ENCODE peak calls at places on chromosome 4, in four cellular contexts. O is psoas muscle, J is lower lobe of right lung, C is OCI-LY7. P is an unnamed sample.

GRCh38 chr4:27154706-27155105 is 294.1 kb downstream of the STIM2 start:
- DNase-seq in C (no peak), J (no peak), O (no peak), P (no peak)

GRCh38 chr4:84855774-84856173 is 110.7 kb downstream of the WDFY3 start:
- DNase-seq in O (no peak), J (no peak), C (no peak), P (no peak)

GRCh38 chr4:40656221-40656863 is 26.7 kb upstream of the RBM47 start:
- DNase-seq in O (no peak), J (no peak), C (peak; percentile 84), P (no peak)

GRCh38 chr4:6974138-6974848 is 64.7 kb downstream of the TBC1D14 start:
- DNase-seq in O (peak; percentile 80), C (peak; percentile 83), J (peak; percentile 74), P (no peak)

GRCh38 chr4:87093443-87094123 is 126.8 kb downstream of the KLHL8 start:
- DNase-seq in C (peak; percentile 80), O (no peak), J (no peak), P (no peak)

GRCh38 chr4:2824329-2825183 is 19.1 kb upstream of the ADD1 start:
- DNase-seq in O (peak; percentile 9), J (peak; percentile 41), C (no peak), P (peak; percentile 73)

GRCh38 chr4:41957634-41958033 is 22.4 kb downstream of the TMEM33 start:
- DNase-seq in O (no peak), J (no peak), C (peak; percentile 63), P (no peak)

GRCh38 chr4:25667931-25668557 is 12.4 kb downstream of the SLC34A2 start:
- DNase-seq in O (no peak), J (no peak), C (no peak), P (no peak)

GRCh38 chr4:182141046-182141445 is 102.2 kb upstream of the TENM3 start:
- DNase-seq in O (peak; percentile 7), C (no peak), J (no peak), P (peak; percentile 64)

GRCh38 chr4:83922419-83922818 is 386.5 kb downstream of the GPAT3 start:
- DNase-seq in O (no peak), J (no peak), C (no peak), P (no peak)

GRCh38 chr4:107825072-107825789 is 499 bp downstream of the SGMS2 start:
- DNase-seq in C (no peak), O (no peak), J (peak; percentile 83), P (peak; percentile 87)

GRCh38 chr4:42397635-42398447 is 553 bp downstream of the SHISA3 start:
- DNase-seq in O (peak; percentile 24), J (no peak), C (peak; percentile 17), P (peak; percentile 87)

GRCh38 chr4:74997942-74998341 is 65.0 kb downstream of the PARM1 start:
- DNase-seq in J (no peak), C (no peak), O (no peak), P (no peak)

GRCh38 chr4:22237155-22237751 is 278.6 kb downstream of the ADGRA3 start:
- DNase-seq in C (no peak), J (peak; percentile 44), O (no peak), P (peak; percentile 69)

GRCh38 chr4:179836179-179837075 is 2394.2 kb upstream of the AGA start:
- DNase-seq in J (no peak), O (no peak), C (no peak), P (no peak)

GRCh38 chr4:6776920-6777635 is 5.4 kb upstream of the KIAA0232 start:
- DNase-seq in C (no peak), O (no peak), J (no peak), P (no peak)

GRCh38 chr4:41638806-41639205 is 100.8 kb downstream of the LIMCH1 start:
- DNase-seq in O (no peak), C (no peak), J (no peak), P (no peak)

GRCh38 chr4:182126567-182126966 is 116.6 kb upstream of the TENM3 start:
- DNase-seq in C (no peak), J (no peak), O (no peak), P (no peak)

GRCh38 chr4:112973897-112974296 is 75.6 kb upstream of the ANK2 start:
- DNase-seq in C (no peak), O (no peak), J (no peak), P (no peak)

GRCh38 chr4:30399476-30399875 is 320.7 kb upstream of the PCDH7 start:
- DNase-seq in J (no peak), O (no peak), C (no peak), P (no peak)

GRCh38 chr4:38601244-38601915 is 62.6 kb upstream of the KLF3 start:
- DNase-seq in C (no peak), O (no peak), J (no peak), P (no peak)

GRCh38 chr4:45662996-45663395 is 460.9 kb downstream of the GABRG1 start:
- DNase-seq in C (no peak), O (no peak), J (peak; percentile 45), P (no peak)

GRCh38 chr4:82797048-82797590 is 1.5 kb downstream of the SCD5 start:
- DNase-seq in J (no peak), O (no peak), C (no peak), P (no peak)

GRCh38 chr4:92163348-92163747 is 140.4 kb upstream of the GRID2 start:
- DNase-seq in O (no peak), C (peak; percentile 14), J (no peak), P (no peak)

GRCh38 chr4:87097075-87097474 is 123.3 kb downstream of the KLHL8 start:
- DNase-seq in J (no peak), C (no peak), O (no peak), P (no peak)

GRCh38 chr4:101283436-101283835 is 63.9 kb downstream of the PPP3CA start:
- DNase-seq in C (no peak), O (no peak), J (no peak), P (no peak)

GRCh38 chr4:136371231-136371630 is 1161.1 kb downstream of the PCDH18 start:
- DNase-seq in C (no peak), J (no peak), O (no peak), P (no peak)

GRCh38 chr4:38170800-38171199 is 210.6 kb downstream of the PTTG2 start:
- DNase-seq in C (no peak), J (no peak), O (no peak), P (no peak)

GRCh38 chr4:101232074-101232776 is 115.1 kb downstream of the PPP3CA start:
- DNase-seq in J (no peak), O (peak; percentile 33), C (no peak), P (no peak)

GRCh38 chr4:7959066-7959465 is 19.4 kb upstream of the AFAP1 start:
- DNase-seq in C (no peak), O (no peak), J (no peak), P (no peak)

GRCh38 chr4:144709793-144710525 is 64.0 kb downstream of the HHIP start:
- DNase-seq in O (no peak), C (no peak), J (no peak), P (peak; percentile 29)

GRCh38 chr4:144710526-144710912 is 64.6 kb downstream of the HHIP start:
- DNase-seq in J (no peak), O (no peak), C (no peak), P (no peak)

GRCh38 chr4:144714166-144714565 is 68.2 kb downstream of the HHIP start:
- DNase-seq in J (no peak), C (no peak), O (no peak), P (no peak)

GRCh38 chr4:144712775-144713174 is 66.8 kb downstream of the HHIP start:
- DNase-seq in O (no peak), J (no peak), C (no peak), P (no peak)

DNA sequence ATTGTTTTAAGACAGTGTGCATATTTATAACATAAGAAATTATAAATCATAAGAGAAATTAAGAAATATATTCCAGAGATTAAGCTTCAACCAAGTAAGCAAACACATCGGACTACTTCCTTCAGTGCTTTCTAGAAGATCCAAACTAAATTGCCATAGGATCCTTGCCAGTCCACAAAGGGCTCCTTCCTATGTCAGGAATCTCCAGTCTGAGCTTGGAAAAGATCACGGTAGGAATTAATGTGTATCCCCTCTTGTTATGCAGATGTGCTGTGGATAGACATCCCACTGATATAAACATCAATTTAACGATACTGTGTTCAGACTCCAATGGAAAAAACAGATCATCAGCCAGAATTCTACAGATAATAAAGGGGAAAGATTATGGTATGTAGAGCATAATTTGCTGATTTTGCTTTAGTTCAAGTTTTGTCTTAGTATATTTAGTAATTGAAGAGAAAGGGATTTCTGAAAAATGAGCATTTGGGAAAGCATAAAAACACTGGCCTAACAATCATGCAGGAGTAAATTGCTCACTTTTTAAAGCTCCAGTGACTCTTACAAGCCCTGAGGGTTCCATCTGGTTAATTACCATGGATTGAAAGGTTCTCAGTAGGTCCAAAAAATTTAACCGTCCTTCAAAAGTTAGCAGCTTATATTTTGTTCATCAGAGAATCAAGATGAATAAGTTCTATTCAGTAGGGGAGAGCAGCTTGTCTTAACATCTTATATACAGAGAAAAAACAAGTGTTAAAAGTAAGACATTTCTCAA is 65.9 kb downstream of the HHIP start:
- DNase-seq in J (no peak), O (no peak), C (no peak), P (no peak)
- H3K36me3 ChIP-seq in J (no peaks in the 10 kb centered on the region), O (no peaks in the 10 kb centered on the region), C (no peaks in the 10 kb centered on the region), P (no peaks in the 10 kb centered on the region)

DNA sequence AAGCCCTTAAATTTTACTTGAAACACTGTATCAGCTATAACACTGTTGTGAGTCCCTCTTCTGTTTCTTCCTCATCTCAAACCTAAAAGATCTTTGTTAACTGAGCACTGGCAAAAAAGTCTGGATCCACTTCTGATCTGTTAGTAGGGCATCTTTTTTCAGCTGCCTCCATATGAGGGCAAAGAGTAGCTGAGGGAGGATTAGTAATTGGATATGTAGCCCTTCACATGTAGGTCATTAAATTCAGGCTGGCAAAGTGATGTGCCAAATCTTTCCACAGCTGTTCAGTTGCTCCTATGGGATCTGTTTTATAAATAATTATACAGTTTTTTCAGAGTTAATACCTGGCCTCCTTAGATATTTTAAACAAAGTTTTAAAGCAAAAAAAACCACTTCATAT is 1.1 kb upstream of the TRMT10A start:
- DNase-seq in C (no peak), O (no peak), J (no peak), P (no peak)
- H3K27ac ChIP-seq in C (no peak overlapping the region), O (peak overlapping the region; percentile 91), J (no peak overlapping the region), P (no peak overlapping the region)

DNA sequence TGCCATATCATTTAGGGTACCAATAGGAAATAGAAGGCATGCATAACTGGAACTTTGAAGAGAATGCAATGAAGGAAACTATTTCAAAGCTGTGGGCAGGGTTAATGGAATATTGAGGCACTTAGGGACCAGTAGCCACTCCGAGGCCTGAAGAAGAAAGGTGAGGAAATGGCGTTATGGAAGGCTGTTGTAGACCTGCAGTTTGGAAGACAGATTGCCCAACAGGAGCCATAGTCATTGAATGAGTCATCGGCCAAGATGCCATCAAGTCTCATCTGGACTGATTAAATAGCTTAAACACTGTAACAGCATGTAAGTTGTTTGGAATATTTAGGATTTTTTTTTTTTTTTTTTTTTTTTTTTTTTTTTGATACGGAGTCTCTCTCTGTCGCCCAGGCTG is 11.6 kb downstream of the CXCL13 start:
- DNase-seq in J (no peak), C (no peak), O (no peak), P (no peak)
- H3K36me3 ChIP-seq in J (no peaks in the 10 kb centered on the region), C (no peaks in the 10 kb centered on the region), O (no peaks in the 10 kb centered on the region), P (no peaks in the 10 kb centered on the region)

GRCh38 chr4:78638324-78639172 is 87.0 kb downstream of the ANXA3 start:
- DNase-seq in J (no peak), O (no peak), C (peak; percentile 51), P (no peak)
- H3K27ac ChIP-seq in J (no peak overlapping the region), O (no peak overlapping the region), C (peak overlapping the region; percentile 38), P (no peak overlapping the region)